ENCODE peak calls at places on chromosomes 6 and 20, in five cellular contexts. S is HT1080, Q is HS-5, X is NCI-H774, H is frontal cortex. T is an unnamed sample.

GRCh38 chr6:112298816-112299281 is 44.5 kb upstream of the LAMA4 start:
- DNase-seq in X (no peak), Q (peak), H (no peak), S (peak), T (no peak)

GRCh38 chr20:10857362-10858070 is 183.7 kb upstream of the JAG1 start:
- DNase-seq in S (peak), H (peak), Q (no peak), X (no peak), T (no peak)

GRCh38 chr6:80607814-80608391 is 501.4 kb downstream of the BCKDHB start:
- DNase-seq in Q (peak), H (no peak), S (peak), X (no peak), T (no peak)

GRCh38 chr6:17869010-17869752 is 118.3 kb downstream of the KIF13A start:
- DNase-seq in S (peak), Q (peak), X (no peak), H (no peak), T (no peak)

GRCh38 chr6:152368761-152369624 is 268.2 kb downstream of the SYNE1 start:
- DNase-seq in Q (no peak), X (peak), H (peak), S (no peak), T (no peak)

GRCh38 chr20:32832664-32833063 is 12.9 kb downstream of the MAPRE1 start:
- DNase-seq in X (no peak), S (no peak), Q (no peak), H (no peak), T (no peak)

GRCh38 chr6:132231121-132231520 is 170.2 kb downstream of the MOXD1 start:
- DNase-seq in Q (no peak), S (no peak), H (no peak), X (no peak), T (no peak)

GRCh38 chr6:117908246-117909107 is 1.4 kb downstream of the SLC35F1 start:
- DNase-seq in Q (no peak), S (no peak), H (peak), X (no peak), T (no peak)

GRCh38 chr20:6311841-6312655 is 189.2 kb upstream of the FERMT1 start:
- DNase-seq in H (no peak), Q (no peak), S (peak), X (no peak), T (no peak)

GRCh38 chr6:153162646-153163045 is 31.6 kb upstream of the RGS17 start:
- DNase-seq in X (no peak), H (no peak), S (no peak), Q (no peak), T (no peak)

GRCh38 chr6:75611011-75611701 is 9.5 kb downstream of the SENP6 start:
- DNase-seq in X (no peak), S (no peak), Q (no peak), H (no peak), T (no peak)